ENCODE peak calls at places on chromosomes 4 and X, in eight cellular contexts. Y, M, S, Q, F, G, W and K are unnamed samples.

GRCh38 chrX:153981771-153982533 is 9.4 kb downstream of the TMEM187 start:
- DNase-seq in Y (peak; percentile 36), G (no peak), Q (no peak), W (peak; percentile 51), S (no peak), M (no peak), F (no peak), K (no peak)

GRCh38 chrX:153885208-153885787 is 675 bp downstream of the L1CAM start:
- DNase-seq in F (no peak), Q (no peak), Y (no peak), G (no peak), S (no peak), M (no peak), W (no peak), K (no peak)

GRCh38 chr4:109671350-109671749 is 31.9 kb downstream of the CASP6 start:
- DNase-seq in M (no peak), S (no peak), F (no peak), G (no peak), Y (no peak), Q (no peak), W (no peak), K (no peak)

GRCh38 chrX:65127804-65128203 is 151.6 kb upstream of the ZC4H2 start:
- DNase-seq in W (no peak), F (no peak), G (no peak), S (no peak), Y (no peak), M (no peak), Q (no peak), K (no peak)

GRCh38 chrX:115949900-115950822 is 220.4 kb upstream of the AGTR2 start:
- DNase-seq in S (no peak), F (no peak), M (no peak), Y (no peak), Q (no peak), G (no peak), W (no peak), K (no peak)

GRCh38 chr4:8191136-8191747 is 7.8 kb upstream of the SH3TC1 start:
- DNase-seq in F (no peak), Y (peak; percentile 80), S (no peak), Q (no peak), W (no peak), G (peak; percentile 68), M (peak; percentile 77), K (no peak)

GRCh38 chrX:66863721-66864120 is 224.8 kb upstream of the EDA2R start:
- DNase-seq in G (no peak), F (no peak), S (no peak), W (peak; percentile 20), Q (no peak), Y (no peak), M (no peak), K (no peak)

GRCh38 chr4:76194325-76194724 is 19.3 kb downstream of the SCARB2 start:
- DNase-seq in W (no peak), M (peak; percentile 98), F (no peak), S (no peak), G (peak; percentile 95), Y (peak; percentile 70), Q (peak; percentile 70), K (no peak)

GRCh38 chrX:47283015-47283771 is 50.4 kb downstream of the USP11 start:
- DNase-seq in S (peak; percentile 39), W (no peak), G (no peak), Q (no peak), M (peak; percentile 69), Y (no peak), F (peak; percentile 10), K (peak; percentile 34)

GRCh38 chr4:128006592-128006991 is 41.4 kb downstream of the ABHD18 start:
- DNase-seq in W (no peak), S (no peak), Q (no peak), G (peak; percentile 61), F (no peak), M (peak; percentile 19), Y (no peak), K (no peak)

GRCh38 chrX:3609800-3610199 is 103.6 kb downstream of the PRKX start:
- DNase-seq in S (no peak), Q (no peak), M (peak; percentile 91), G (peak; percentile 62), Y (no peak), F (no peak), W (no peak), K (no peak)

GRCh38 chr4:15241946-15242345 is 185.9 kb upstream of the C1QTNF7 start:
- DNase-seq in G (no peak), S (no peak), W (no peak), F (no peak), M (peak; percentile 3), Y (no peak), Q (no peak), K (no peak)

GRCh38 chr4:47145630-47146029 is 114.3 kb downstream of the GABRB1 start:
- DNase-seq in G (peak; percentile 62), W (no peak), F (no peak), M (peak; percentile 93), Y (no peak), Q (no peak), S (no peak), K (peak; percentile 55)

GRCh38 chrX:19303216-19303880 is 40.4 kb upstream of the PDHA1 start:
- DNase-seq in M (peak; percentile 3), S (no peak), F (no peak), G (peak; percentile 90), Q (peak; percentile 9), W (no peak), Y (peak; percentile 79), K (no peak)

GRCh38 chr4:37970702-37971101 is 10.5 kb downstream of the PTTG2 start:
- DNase-seq in W (peak; percentile 88), Y (peak; percentile 79), M (peak; percentile 75), F (no peak), Q (peak; percentile 38), S (no peak), G (peak; percentile 91), K (no peak)

GRCh38 chr4:154310578-154310977 is 181.0 kb downstream of the DCHS2 start:
- DNase-seq in S (no peak), Y (no peak), Q (no peak), G (no peak), F (no peak), W (no peak), M (no peak), K (no peak)

GRCh38 chr4:138182838-138183426 is 59.2 kb downstream of the SLC7A11 start:
- DNase-seq in F (peak; percentile 7), S (no peak), M (peak; percentile 60), Q (no peak), G (peak; percentile 43), W (no peak), Y (no peak), K (peak; percentile 15)

GRCh38 chrX:131841496-131842410 is 181.3 kb upstream of the STK26 start:
- DNase-seq in Y (no peak), F (peak; percentile 55), W (no peak), G (peak; percentile 35), Q (no peak), S (peak; percentile 54), M (peak; percentile 35), K (peak; percentile 44)

GRCh38 chr4:109214622-109215350 is 87.7 kb downstream of the COL25A1 start:
- DNase-seq in Q (no peak), Y (no peak), F (no peak), S (no peak), W (no peak), G (peak; percentile 23), M (peak; percentile 54), K (no peak)

GRCh38 chr4:98919996-98920395 is 8.9 kb downstream of the EIF4E start:
- DNase-seq in Q (no peak), G (peak; percentile 47), F (no peak), Y (no peak), S (no peak), W (no peak), M (peak; percentile 76), K (no peak)

GRCh38 chr4:176001171-176002006 is 64.3 kb upstream of the WDR17 start:
- DNase-seq in S (peak; percentile 47), M (peak; percentile 57), W (peak; percentile 19), F (peak; percentile 79), Y (no peak), Q (no peak), G (peak; percentile 6), K (no peak)

GRCh38 chr4:69896530-69897116 is 34.2 kb upstream of the CSN1S1 start:
- DNase-seq in S (no peak), W (no peak), G (peak; percentile 10), F (no peak), M (no peak), Y (no peak), Q (no peak), K (no peak)

GRCh38 chr4:140213736-140214135 is 59.8 kb upstream of the MAML3 start:
- DNase-seq in G (peak; percentile 43), W (no peak), Q (no peak), Y (no peak), S (no peak), F (no peak), M (peak; percentile 71), K (no peak)

GRCh38 chr4:83552924-83553323 is 17.0 kb downstream of the GPAT3 start:
- DNase-seq in Y (no peak), Q (no peak), F (no peak), M (peak; percentile 90), G (no peak), W (no peak), S (no peak), K (no peak)

GRCh38 chr4:169620846-169621228 is 459 bp downstream of the CLCN3 start:
- DNase-seq in G (no peak), F (peak; percentile 13), M (peak; percentile 21), Q (no peak), Y (no peak), W (no peak), S (peak; percentile 40), K (no peak)

GRCh38 chr4:3531306-3531886 is 826 bp downstream of the LRPAP1 start:
- DNase-seq in Y (no peak), Q (no peak), F (no peak), W (no peak), S (no peak), G (peak; percentile 55), M (peak; percentile 8), K (no peak)
- TF ChIP-seq CTCF in Y (no peak), Q (no peak), F (no peak), W (no peak), S (no peak), G (no peak), M (no peak), K (no peak)

GRCh38 chr4:97300561-97300960 is 842.7 kb downstream of the STPG2 start:
- DNase-seq in G (no peak), Q (no peak), M (no peak), S (no peak), F (no peak), W (no peak), Y (no peak), K (no peak)
- TF ChIP-seq CTCF in G (no peak), Q (no peak), M (no peak), S (no peak), F (no peak), W (no peak), Y (no peak), K (no peak)

GRCh38 chrX:137424679-137425078 is 141.2 kb upstream of the ZIC3 start:
- DNase-seq in F (peak; percentile 35), S (no peak), W (no peak), G (no peak), Y (no peak), Q (no peak), M (no peak), K (no peak)
- TF ChIP-seq CTCF in F (no peak), S (no peak), W (no peak), G (no peak), Y (no peak), Q (no peak), M (no peak), K (no peak)

DNA sequence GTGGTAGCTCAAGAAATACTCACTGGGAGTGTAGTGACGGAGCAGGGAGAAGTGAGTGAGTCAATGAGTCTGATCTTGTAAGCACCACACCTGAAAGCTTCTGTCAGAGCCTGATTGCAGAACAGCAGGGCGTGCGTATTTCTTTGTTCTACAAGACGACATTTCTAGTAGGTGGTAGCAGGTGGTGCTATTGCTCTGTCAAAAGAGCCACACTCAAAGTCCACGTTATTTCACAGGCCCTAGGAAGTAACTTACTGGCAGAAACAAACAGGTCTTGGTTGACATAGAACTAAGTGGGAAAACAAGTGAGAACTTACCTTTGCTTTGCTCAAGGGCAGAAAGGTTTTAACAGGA is 46.4 kb upstream of the SPRY1 start:
- DNase-seq in Y (no peak), F (no peak), M (peak; percentile 20), G (peak; percentile 90), Q (peak; percentile 55), S (no peak), W (no peak), K (no peak)
- TF ChIP-seq CTCF in Y (no peak), F (no peak), M (no peak), G (peak; percentile 74), Q (peak; percentile 64), S (no peak), W (no peak), K (no peak)